ENCODE peak calls at places on chromosomes 7 and 10, in five cellular contexts. X is body of pancreas, R is heart left ventricle, L is K562, A is upper lobe of left lung. D is an unnamed sample. For H3K4me1, the result is how much of the 10 kb centered on the place peaks cover.

GRCh38 chr7:117188949-117189348 is 133.9 kb downstream of the WNT2 start:
- ATAC-seq in X (no peak), R (no peak), L (no peak), A (no peak), D (no peak)

GRCh38 chr7:45573636-45574470 is at the start of gene ADCY1:
- ATAC-seq in X (peak), R (no peak), L (no peak), A (no peak), D (no peak)

GRCh38 chr10:3129581-3130340 is 42.8 kb downstream of the PITRM1 start:
- ATAC-seq in X (no peak), R (no peak), A (no peak), L (no peak), D (no peak)

GRCh38 chr10:120428754-120429153 is 28.3 kb upstream of the PLPP4 start:
- ATAC-seq in R (no peak), A (no peak), L (no peak), X (no peak), D (no peak)

GRCh38 chr7:29292886-29293658 is 98.5 kb downstream of the CHN2 start:
- ATAC-seq in R (no peak), L (no peak), A (no peak), X (no peak), D (no peak)

GRCh38 chr10:62058896-62059423 is 157.5 kb downstream of the ARID5B start:
- ATAC-seq in L (no peak), A (no peak), R (no peak), X (no peak), D (no peak)

GRCh38 chr10:20897146-20897834 is at the start of gene NEBL:
- ATAC-seq in R (peak), L (no peak), X (no peak), A (no peak), D (no peak)

GRCh38 chr10:44233561-44234470 is 151.1 kb downstream of the CXCL12 start:
- ATAC-seq in L (peak), X (no peak), A (no peak), R (peak), D (no peak)

GRCh38 chr10:96697026-96697425 is 23.3 kb downstream of the PIK3AP1 start:
- ATAC-seq in L (no peak), R (no peak), X (no peak), A (no peak), D (no peak)

GRCh38 chr7:139648941-139649425 is 125.5 kb downstream of the CLEC2L start:
- ATAC-seq in A (peak), L (peak), R (peak), X (peak), D (peak)

GRCh38 chr7:18020138-18020715 is 7.4 kb downstream of the PRPS1L1 start:
- ATAC-seq in L (no peak), X (no peak), R (no peak), A (peak), D (peak)

GRCh38 chr10:97771055-97771811 is 566 bp downstream of the SFRP5 start:
- ATAC-seq in R (peak), L (peak), X (peak), A (no peak), D (no peak)

GRCh38 chr7:55557666-55558188 is 14.6 kb downstream of the VOPP1 start:
- ATAC-seq in L (peak), A (no peak), X (no peak), R (no peak), D (no peak)

GRCh38 chr7:152761116-152761748 is 1.7 kb downstream of the ACTR3B start:
- ATAC-seq in A (no peak), R (no peak), X (no peak), L (no peak), D (no peak)

GRCh38 chr7:22781230-22781711 is 41.4 kb downstream of the TOMM7 start:
- ATAC-seq in X (peak), L (peak), A (peak), R (no peak), D (peak)

GRCh38 chr10:75662715-75663114 is 231.3 kb downstream of the LRMDA start:
- ATAC-seq in R (peak), X (peak), L (no peak), A (peak), D (peak)

GRCh38 chr7:64902806-64903721 is at the start of gene ZNF273:
- ATAC-seq in A (peak), L (peak), R (peak), X (peak), D (peak)

GRCh38 chr7:28474267-28474618 is 61.9 kb downstream of the CREB5 start:
- ATAC-seq in X (no peak), L (no peak), R (peak), A (peak), D (peak)

GRCh38 chr10:101322266-101323151 is 31.5 kb upstream of the BTRC start:
- ATAC-seq in A (no peak), R (no peak), X (no peak), L (no peak), D (no peak)

GRCh38 chr10:13400196-13400965 is 52.3 kb upstream of the SEPHS1 start:
- ATAC-seq in L (no peak), R (no peak), A (no peak), X (no peak), D (no peak)

GRCh38 chr7:1511829-1512422 is 7.7 kb upstream of the INTS1 start:
- ATAC-seq in A (no peak), X (no peak), R (no peak), L (no peak), D (no peak)

GRCh38 chr7:132250480-132251326 is 325.6 kb downstream of the PLXNA4 start:
- ATAC-seq in A (no peak), X (no peak), R (no peak), L (no peak), D (no peak)

GRCh38 chr10:34960983-34961382 is 129.2 kb downstream of the CUL2 start:
- ATAC-seq in X (no peak), L (peak), A (no peak), R (peak), D (no peak)

GRCh38 chr7:44754802-44755697 is 6.4 kb downstream of the ZMIZ2 start:
- ATAC-seq in R (no peak), L (no peak), A (no peak), X (no peak), D (no peak)

GRCh38 chr10:72790216-72790990 is 98.5 kb downstream of the MCU start:
- ATAC-seq in A (no peak), R (no peak), L (no peak), X (no peak), D (no peak)

GRCh38 chr7:151339651-151340377 is 1.8 kb upstream of the NUB1 start:
- ATAC-seq in X (no peak), L (no peak), R (no peak), A (no peak), D (no peak)

GRCh38 chr7:117791877-117792780 is 81.1 kb downstream of the CTTNBP2 start:
- ATAC-seq in X (no peak), A (peak), R (peak), L (peak), D (peak)

GRCh38 chr10:5442056-5442989 is 30.0 kb downstream of the NET1 start:
- ATAC-seq in L (no peak), X (peak), A (peak), R (no peak), D (no peak)

GRCh38 chr10:69472544-69472943 is 21.3 kb downstream of the TSPAN15 start:
- ATAC-seq in L (no peak), R (no peak), X (no peak), A (no peak), D (no peak)

GRCh38 chr7:79199961-79200360 is 253.5 kb downstream of the MAGI2 start:
- ATAC-seq in X (no peak), A (no peak), L (no peak), R (no peak), D (no peak)

GRCh38 chr10:97701438-97702064 is 12.0 kb upstream of the MARVELD1 start:
- ATAC-seq in R (peak), L (peak), X (peak), A (peak), D (peak)

GRCh38 chr10:30765022-30765610 is 135.6 kb upstream of the LYZL2 start:
- ATAC-seq in X (no peak), R (no peak), L (no peak), A (no peak), D (no peak)
- TF ChIP-seq POLR2A in X (no peak), R (no peak), L (no peak), A (no peak), D (no peak)

GRCh38 chr10:113907166-113907565 is 52.7 kb downstream of the NHLRC2 start:
- ATAC-seq in L (no peak), A (no peak), X (no peak), R (no peak), D (no peak)
- H3K4me1 ChIP-seq in L (under half), A (under half), X (under half), R (under half), D (under half)

GRCh38 chr7:92422926-92423325 is 24.4 kb upstream of the GATAD1 start:
- ATAC-seq in L (no peak), R (no peak), X (no peak), A (no peak), D (no peak)

GRCh38 chr7:92415225-92415624 is 32.1 kb upstream of the GATAD1 start:
- ATAC-seq in L (no peak), X (no peak), R (no peak), A (no peak), D (peak)

GRCh38 chr7:92412745-92413144 is 34.5 kb upstream of the GATAD1 start:
- ATAC-seq in X (no peak), A (no peak), R (no peak), L (peak), D (no peak)

GRCh38 chr7:92421676-92422435 is 25.4 kb upstream of the GATAD1 start:
- ATAC-seq in A (no peak), L (no peak), R (no peak), X (no peak), D (no peak)

DNA sequence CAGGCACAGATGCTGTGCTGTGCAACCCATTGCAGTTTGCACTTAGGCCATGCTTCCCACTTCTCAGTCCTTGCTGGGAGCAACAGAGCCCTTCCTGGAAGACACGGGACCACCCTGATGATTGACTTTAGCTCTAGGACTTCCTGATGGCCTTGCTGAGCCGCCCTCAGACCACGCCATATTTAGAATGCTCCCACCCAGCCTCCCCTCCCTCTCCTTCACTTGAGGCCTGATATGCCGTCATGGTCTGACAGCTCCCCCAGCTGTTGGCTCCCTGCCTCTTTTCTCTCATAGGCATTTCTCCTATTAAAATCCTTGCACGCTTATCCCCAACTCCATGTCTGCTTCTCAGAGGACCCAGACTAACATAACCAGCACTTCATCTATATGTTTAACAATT is 29.4 kb upstream of the GATAD1 start:
- ATAC-seq in R (peak), A (no peak), X (no peak), L (peak), D (no peak)
- TF ChIP-seq CTCF in R (no peak), A (no peak), X (no peak), L (peak), D (no peak)

DNA sequence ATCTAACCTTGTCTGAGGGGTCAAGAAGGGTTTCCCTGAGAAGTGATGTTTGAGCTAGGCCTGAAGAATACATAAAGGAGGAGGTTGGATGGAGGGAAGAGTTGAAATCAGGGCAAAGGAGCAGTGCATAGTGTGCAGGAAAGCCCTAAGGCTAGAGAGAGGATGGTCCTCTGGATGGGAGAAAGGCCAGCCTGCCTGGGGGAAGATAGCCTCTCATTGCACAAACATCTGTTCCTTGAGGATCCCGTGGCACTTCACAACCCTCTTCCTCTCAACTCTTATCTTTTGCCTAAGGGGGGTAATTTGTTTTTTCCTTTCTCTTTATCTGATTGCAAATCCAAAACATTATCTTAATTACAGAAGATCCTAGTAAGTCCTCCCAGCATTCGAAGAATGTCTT is 35.7 kb downstream of the STAMBPL1 start:
- ATAC-seq in A (no peak), X (no peak), R (no peak), L (no peak), D (no peak)
- TF ChIP-seq POLR2A in A (no peak), X (no peak), R (no peak), L (no peak), D (no peak)

DNA sequence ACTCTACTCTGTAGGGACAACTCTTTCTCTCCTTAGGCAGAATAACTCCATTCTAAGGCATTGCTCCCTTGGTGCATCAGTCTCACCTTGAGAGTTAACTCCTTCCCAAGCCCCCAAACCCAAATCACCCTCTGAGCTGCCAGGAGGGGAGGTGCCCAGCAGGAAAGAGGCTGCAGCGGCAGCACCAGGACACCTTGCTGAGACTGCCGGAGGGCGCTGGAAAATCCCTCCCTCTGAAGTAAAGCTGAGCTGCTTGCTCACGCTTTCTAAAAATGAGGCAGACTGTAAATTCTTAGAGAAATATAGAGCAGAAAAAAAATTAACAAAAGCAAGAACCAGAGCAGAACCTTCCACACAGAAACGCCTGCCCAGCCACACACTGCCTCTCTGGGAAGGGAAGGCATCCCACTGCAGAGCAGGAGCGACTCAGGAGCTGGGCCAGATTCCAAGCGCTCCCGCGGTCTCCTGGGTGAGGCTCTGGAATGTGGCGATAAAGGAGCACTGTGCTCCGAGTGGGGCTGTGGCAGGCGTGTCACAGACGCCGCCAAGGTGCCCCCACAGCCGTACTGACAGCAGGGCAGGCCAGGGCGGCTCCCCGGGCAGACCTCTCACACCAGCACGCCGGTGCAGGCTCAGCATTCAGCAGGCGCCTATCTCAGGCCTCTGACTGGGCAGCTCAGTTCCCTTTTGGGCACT is 202.1 kb downstream of the TNS3 start:
- ATAC-seq in X (peak), A (peak), L (no peak), R (peak), D (peak)
- H3K4me1 ChIP-seq in X (under half), A (under half), L (under half), R (under half), D (under half)

DNA sequence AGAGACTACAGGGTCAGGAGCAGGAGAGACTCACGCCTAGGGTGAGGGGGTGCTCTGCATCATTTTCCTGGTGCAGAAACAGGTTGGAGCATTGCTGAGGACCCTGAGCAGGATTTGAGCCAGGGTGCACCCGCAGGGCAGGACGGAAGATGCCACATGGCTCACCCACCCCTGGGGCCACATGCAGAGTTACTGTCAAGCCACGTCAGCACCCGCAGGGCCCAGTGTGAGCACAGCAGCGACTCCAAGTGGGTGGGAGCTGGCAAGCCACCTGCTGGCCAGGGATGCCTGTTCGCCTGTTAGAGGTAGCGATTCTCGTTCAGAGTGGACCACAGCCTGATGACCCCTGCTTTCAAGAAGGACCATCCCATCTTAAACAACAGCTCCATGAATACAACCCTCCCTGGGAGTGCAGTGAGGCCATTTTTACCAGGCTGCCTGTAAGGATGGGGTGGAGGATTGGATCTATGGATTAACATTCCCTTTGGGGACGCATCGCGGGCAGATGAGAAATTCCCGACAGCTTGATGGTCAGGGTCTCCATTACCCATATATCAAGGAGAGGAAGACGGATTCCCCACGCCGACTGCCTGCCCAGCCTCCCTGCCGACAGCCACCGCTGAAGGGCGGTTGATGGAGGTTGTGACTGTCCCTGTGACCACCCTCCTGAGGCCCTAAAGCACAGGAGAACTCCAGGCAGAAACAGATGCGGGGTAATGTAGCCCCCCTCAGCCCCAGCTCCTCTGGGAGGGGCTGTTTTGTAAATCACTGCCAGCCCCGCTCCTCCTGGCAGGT is 101.1 kb upstream of the RET start:
- ATAC-seq in A (no peak), X (no peak), L (peak), R (no peak), D (no peak)
- TF ChIP-seq CTCF in A (no peak), X (no peak), L (peak), R (no peak), D (no peak)

GRCh38 chr10:49187950-49188761 is at the start of gene TMEM273:
- ATAC-seq in X (peak), A (peak), L (peak), R (peak), D (peak)
- TF ChIP-seq POLR2A in X (no peak), A (no peak), L (peak), R (peak), D (no peak)

DNA sequence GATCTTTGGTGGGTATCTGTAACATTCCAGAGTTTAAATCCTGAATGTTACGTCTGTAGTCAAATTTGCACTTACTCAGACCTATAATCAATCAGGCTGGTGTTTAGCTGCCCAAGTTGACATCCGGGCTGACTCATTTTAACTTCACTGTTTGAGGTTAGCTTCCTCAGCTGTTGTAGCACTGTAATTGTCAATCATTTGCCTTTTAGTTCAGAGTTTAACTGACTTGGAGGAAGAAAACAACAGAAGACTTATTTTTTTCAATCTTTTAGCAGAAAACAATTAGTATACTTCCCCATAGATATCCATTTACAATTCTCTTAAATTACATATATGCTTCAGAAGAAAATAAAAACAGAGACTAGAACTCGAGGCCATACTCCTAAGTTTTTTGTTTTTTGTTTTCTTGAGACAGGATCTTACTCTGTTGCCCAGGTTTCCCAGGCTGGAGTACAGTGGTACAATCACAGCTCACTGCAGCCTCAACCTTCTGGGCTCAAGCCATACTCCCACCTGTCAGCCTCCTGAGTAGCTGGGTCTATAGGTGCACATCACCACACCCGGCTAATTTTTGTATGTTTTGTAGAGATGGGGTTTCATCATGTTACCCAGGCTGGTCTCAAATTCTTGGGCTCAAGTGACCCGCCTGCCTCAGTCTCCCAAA is 38.5 kb upstream of the LRRC17 start:
- ATAC-seq in L (no peak), X (peak), R (no peak), A (no peak), D (no peak)
- H3K4me1 ChIP-seq in L (under half), X (under half), R (under half), A (under half), D (under half)

GRCh38 chr10:91159254-91159783 is 61.1 kb upstream of the PCGF5 start:
- ATAC-seq in A (no peak), L (no peak), R (no peak), X (no peak), D (no peak)
- TF ChIP-seq CTCF in A (no peak), L (no peak), R (no peak), X (no peak), D (no peak)

DNA sequence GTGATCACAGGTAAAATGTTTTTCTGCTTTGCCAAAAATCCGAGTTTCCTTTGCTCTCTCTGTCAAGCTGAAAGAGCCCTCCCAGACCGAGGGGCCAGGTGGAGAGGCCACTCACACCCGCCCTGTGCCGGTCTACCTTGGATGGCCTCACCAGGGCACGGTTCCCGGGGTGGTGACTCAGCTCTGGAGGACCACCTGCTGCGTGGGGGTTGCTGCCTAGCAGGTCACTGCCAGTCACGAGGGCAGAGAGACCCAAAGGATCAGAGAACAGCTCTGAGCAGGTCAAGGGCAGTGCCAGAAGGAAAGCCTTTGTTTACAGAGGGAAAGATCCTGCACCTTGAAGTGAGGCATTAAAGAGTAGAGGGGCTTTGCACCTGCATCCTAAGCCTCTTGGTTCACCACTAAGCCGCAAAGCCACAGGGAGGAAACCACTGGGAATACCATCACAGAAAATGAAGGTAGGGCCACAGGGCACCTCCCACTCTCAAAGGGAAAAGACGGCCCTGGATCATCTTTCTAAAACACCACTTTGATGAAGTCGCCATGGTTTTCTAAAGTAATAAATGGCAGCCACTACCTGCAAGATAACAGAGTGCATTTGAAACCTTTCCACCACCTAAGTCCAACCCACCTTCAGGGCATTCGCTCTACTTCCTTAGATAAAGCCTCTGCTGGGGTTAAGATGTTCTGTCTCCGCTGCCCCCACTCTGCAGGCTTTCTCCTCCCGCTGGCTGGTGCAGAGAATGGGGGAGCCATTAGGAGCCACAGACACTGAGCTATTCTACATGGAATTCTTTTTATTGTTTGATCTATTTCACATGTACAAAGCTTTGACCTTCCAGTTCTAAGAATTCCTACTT is 160.4 kb upstream of the KLF14 start:
- ATAC-seq in A (peak), L (peak), X (peak), R (peak), D (peak)
- TF ChIP-seq POLR2A in A (no peak), L (no peak), X (no peak), R (no peak), D (no peak)

D was measured in gastroesophageal sphincter.